ENCODE peak calls at places on chromosomes 1 and 21, in ten cellular contexts. C is SJSA1, U is left lung, Y is cardiac muscle cell, B is sigmoid colon, Q is endothelial cell of umbilical vein, D is pancreas, T is heart right ventricle, I is neural progenitor cell, F is hepatocyte. K is an unnamed sample.

GRCh38 chr1:35834218-35834617 is 26.4 kb downstream of the AGO4 start:
- DNase-seq in D (no peak), Y (no peak), U (no peak), C (no peak), Q (no peak), T (no peak), B (no peak), F (no peak), I (no peak), K (no peak)

GRCh38 chr1:62515055-62515454 is 78.2 kb downstream of the USP1 start:
- DNase-seq in B (no peak), F (no peak), U (no peak), I (no peak), T (no peak), D (no peak), C (no peak), Q (no peak), Y (no peak), K (no peak)

GRCh38 chr1:64112281-64112680 is 91.1 kb upstream of the UBE2U start:
- DNase-seq in T (no peak), D (no peak), C (no peak), Y (no peak), U (no peak), Q (no peak), B (no peak), I (no peak), F (no peak), K (no peak)

GRCh38 chr1:55131218-55131617 is 83.9 kb downstream of the USP24 start:
- DNase-seq in B (no peak), Y (no peak), T (no peak), I (no peak), U (no peak), F (no peak), D (no peak), C (no peak), Q (no peak), K (no peak)

GRCh38 chr21:43866233-43866632 is 1.2 kb downstream of the AGPAT3 start:
- DNase-seq in C (peak; percentile 49), T (peak; percentile 55), D (no peak), B (peak; percentile 83), Q (no peak), I (peak; percentile 19), U (no peak), F (peak; percentile 75), Y (peak; percentile 39), K (no peak)

GRCh38 chr1:109873278-109874175 is 37.1 kb upstream of the CSF1 start:
- DNase-seq in D (no peak), C (peak; percentile 87), U (no peak), F (no peak), T (no peak), Y (no peak), B (no peak), Q (no peak), I (no peak), K (no peak)

GRCh38 chr1:220904861-220905260 is 25.6 kb downstream of the HLX start:
- DNase-seq in U (no peak), F (no peak), C (no peak), Y (no peak), Q (no peak), B (no peak), T (no peak), D (no peak), I (no peak), K (no peak)

GRCh38 chr1:203913045-203913444 is 51.6 kb downstream of the SNRPE start:
- DNase-seq in Y (no peak), T (no peak), D (no peak), C (no peak), F (no peak), Q (no peak), U (no peak), I (no peak), B (no peak), K (no peak)

GRCh38 chr21:44059710-44060109 is 47.5 kb upstream of the PWP2 start:
- DNase-seq in F (no peak), Y (no peak), U (no peak), D (no peak), I (no peak), B (no peak), C (no peak), T (no peak), Q (no peak), K (no peak)

GRCh38 chr1:236132420-236133046 is 9.8 kb upstream of the GPR137B start:
- DNase-seq in T (no peak), B (no peak), I (no peak), Q (no peak), F (no peak), U (no peak), Y (no peak), C (no peak), D (no peak), K (no peak)

GRCh38 chr1:226351709-226352108 is 42.7 kb upstream of the LIN9 start:
- DNase-seq in C (no peak), U (no peak), T (no peak), Q (no peak), Y (no peak), B (no peak), I (no peak), D (no peak), F (no peak), K (no peak)
- H3K4me1 ChIP-seq in C (no peaks in the 10 kb centered on the region), U (no peaks in the 10 kb centered on the region), T (peaks cover 42% of the 10 kb centered on the region), Q (no peaks in the 10 kb centered on the region), Y (peaks cover 73% of the 10 kb centered on the region), B (no peaks in the 10 kb centered on the region), I (peaks cover 10% of the 10 kb centered on the region), D (no peaks in the 10 kb centered on the region), F (peaks cover 18% of the 10 kb centered on the region), K (peaks cover 13% of the 10 kb centered on the region)

GRCh38 chr1:167781558-167781957 is 59.8 kb downstream of the MPZL1 start:
- DNase-seq in C (no peak), U (no peak), D (no peak), F (no peak), I (no peak), Y (no peak), B (no peak), T (no peak), Q (no peak), K (no peak)
- H3K4me1 ChIP-seq in C (peaks cover 8% of the 10 kb centered on the region), U (no peaks in the 10 kb centered on the region), D (no peaks in the 10 kb centered on the region), F (no peaks in the 10 kb centered on the region), I (no peaks in the 10 kb centered on the region), Y (no peaks in the 10 kb centered on the region), B (no peaks in the 10 kb centered on the region), T (no peaks in the 10 kb centered on the region), Q (no peaks in the 10 kb centered on the region), K (no peaks in the 10 kb centered on the region)

GRCh38 chr1:21259316-21260076 is 30.8 kb downstream of the ECE1 start:
- DNase-seq in F (no peak), B (no peak), D (no peak), I (no peak), Y (no peak), C (no peak), U (no peak), T (no peak), Q (no peak), K (no peak)

GRCh38 chr1:21262282-21263051 is 27.8 kb downstream of the ECE1 start:
- DNase-seq in T (peak; percentile 79), U (no peak), I (peak; percentile 50), Y (peak; percentile 44), B (peak; percentile 97), C (peak; percentile 72), D (peak; percentile 76), Q (peak; percentile 74), F (peak; percentile 85), K (no peak)

GRCh38 chr1:21258331-21259134 is 31.7 kb downstream of the ECE1 start:
- DNase-seq in D (no peak), B (no peak), C (no peak), T (no peak), F (no peak), I (no peak), Q (no peak), Y (no peak), U (no peak), K (no peak)

GRCh38 chr1:21261551-21262281 is 28.5 kb downstream of the ECE1 start:
- DNase-seq in D (no peak), C (peak; percentile 89), U (peak; percentile 71), Y (peak; percentile 53), I (no peak), F (peak; percentile 83), Q (peak; percentile 96), T (peak; percentile 71), B (peak; percentile 92), K (no peak)

DNA sequence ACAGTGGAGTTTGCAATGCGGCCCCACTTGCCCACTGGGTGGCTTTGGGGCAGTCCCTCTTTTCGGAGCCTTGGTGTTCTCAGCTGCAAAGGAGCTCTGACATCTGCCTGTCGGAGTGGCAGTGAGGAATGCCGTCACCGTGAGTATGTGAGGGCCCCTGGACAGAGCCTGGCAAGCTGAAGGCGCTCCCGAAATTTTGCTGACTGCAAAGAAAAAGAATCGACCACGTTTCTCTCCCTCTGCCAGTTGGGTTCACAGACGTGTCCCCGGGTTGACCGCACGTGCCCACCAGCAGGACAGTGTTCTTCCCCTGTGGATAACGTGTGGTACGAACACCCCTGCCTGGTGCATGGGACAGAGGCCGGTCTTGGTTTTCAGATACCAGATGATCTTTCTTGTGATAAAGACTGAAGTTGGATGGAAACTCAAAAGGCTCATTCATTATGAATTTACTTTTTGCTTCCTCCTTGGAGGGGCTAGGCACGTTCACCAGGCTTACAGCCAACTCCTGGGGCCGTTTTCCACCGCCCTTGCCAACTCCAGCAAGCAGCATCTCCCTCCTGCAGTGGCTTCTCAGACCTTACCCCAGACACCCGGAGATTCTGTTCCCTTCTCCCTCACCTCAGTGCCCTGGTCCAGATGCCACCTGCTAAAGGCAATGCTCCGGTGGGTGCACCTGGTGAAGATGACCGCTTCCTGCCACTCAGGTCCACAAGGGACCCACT is 29.7 kb downstream of the ECE1 start:
- DNase-seq in D (no peak), I (no peak), Q (peak; percentile 78), F (no peak), T (no peak), C (no peak), Y (no peak), B (no peak), U (no peak), K (no peak)
- H3K4me1 ChIP-seq in D (peaks cover 23% of the 10 kb centered on the region), I (peaks cover 12% of the 10 kb centered on the region), Q (peaks cover 42% of the 10 kb centered on the region), F (peaks cover 49% of the 10 kb centered on the region), T (peaks cover 53% of the 10 kb centered on the region), C (peaks cover 45% of the 10 kb centered on the region), Y (peaks cover 25% of the 10 kb centered on the region), B (no peaks in the 10 kb centered on the region), U (peaks cover 61% of the 10 kb centered on the region), K (peaks cover 27% of the 10 kb centered on the region)

GRCh38 chr1:201742476-201742875 is 86.5 kb upstream of the IPO9 start:
- DNase-seq in Y (no peak), B (no peak), T (no peak), D (no peak), Q (no peak), I (peak; percentile 52), C (no peak), F (no peak), U (no peak), K (no peak)

GRCh38 chr1:201740609-201741231 is 88.2 kb upstream of the IPO9 start:
- DNase-seq in D (no peak), C (no peak), U (no peak), T (no peak), F (no peak), Y (no peak), B (peak; percentile 79), I (peak; percentile 48), Q (no peak), K (no peak)

GRCh38 chr1:201742955-201743805 is 85.8 kb upstream of the IPO9 start:
- DNase-seq in T (no peak), Q (no peak), U (no peak), Y (no peak), C (no peak), B (no peak), F (no peak), I (no peak), D (no peak), K (no peak)

GRCh38 chr1:201740086-201740541 is 88.8 kb upstream of the IPO9 start:
- DNase-seq in D (peak; percentile 64), Y (peak; percentile 47), F (peak; percentile 41), I (peak; percentile 52), C (no peak), U (no peak), Q (no peak), B (no peak), T (no peak), K (no peak)

GRCh38 chr1:201741763-201742342 is 87.1 kb upstream of the IPO9 start:
- DNase-seq in D (no peak), B (no peak), Y (no peak), U (no peak), T (no peak), Q (no peak), C (no peak), F (no peak), I (no peak), K (no peak)
- H3K4me1 ChIP-seq in D (no peaks in the 10 kb centered on the region), B (no peaks in the 10 kb centered on the region), Y (peaks cover 49% of the 10 kb centered on the region), U (peaks cover 28% of the 10 kb centered on the region), T (peaks cover 92% of the 10 kb centered on the region), Q (peaks cover 24% of the 10 kb centered on the region), C (peaks cover 5% of the 10 kb centered on the region), F (peaks cover 23% of the 10 kb centered on the region), I (peaks cover 42% of the 10 kb centered on the region), K (peaks cover 4% of the 10 kb centered on the region)